ENCODE peak calls at places on chromosomes 12 and 14, in five cellular contexts. Q is BE2C, P is AG09319, O is GM10248, R is GM13977. K is an unnamed sample.

GRCh38 chr12:87939182-87939581 is 90.0 kb downstream of the C12orf50 start:
- DNase-seq in Q (no peak), P (no peak), O (no peak), R (no peak), K (no peak)

GRCh38 chr12:127726928-127727327 is 540.0 kb upstream of the TMEM132C start:
- DNase-seq in Q (no peak), P (no peak), O (no peak), R (no peak), K (no peak)

GRCh38 chr12:67323007-67323406 is 53.8 kb downstream of the CAND1 start:
- DNase-seq in Q (no peak), P (no peak), O (no peak), R (no peak), K (no peak)

GRCh38 chr12:78018146-78018910 is 187.6 kb downstream of the NAV3 start:
- DNase-seq in Q (no peak), P (no peak), O (no peak), R (no peak), K (no peak)

GRCh38 chr14:80850197-80850814 is 91.2 kb downstream of the CEP128 start:
- DNase-seq in Q (no peak), P (peak; percentile 18), O (peak; percentile 7), R (peak; percentile 10), K (peak; percentile 7)

GRCh38 chr14:100278702-100279101 is 27.5 kb downstream of the SLC25A29 start:
- DNase-seq in Q (no peak), P (peak; percentile 20), O (peak; percentile 39), R (peak; percentile 34), K (peak; percentile 41)

GRCh38 chr14:92160619-92161018 is 38.9 kb downstream of the CPSF2 start:
- DNase-seq in Q (no peak), P (peak; percentile 64), O (no peak), R (no peak), K (peak; percentile 81)

GRCh38 chr12:7832059-7832696 is 40.5 kb downstream of the SLC2A14 start:
- DNase-seq in Q (peak; percentile 40), P (peak; percentile 15), O (peak; percentile 68), R (peak; percentile 66), K (peak; percentile 4)

GRCh38 chr12:117013726-117014125 is 85.5 kb downstream of the TESC start:
- DNase-seq in Q (no peak), P (no peak), O (no peak), R (no peak), K (no peak)

GRCh38 chr12:49962861-49963765 is 1.4 kb downstream of the AQP5 start:
- DNase-seq in Q (no peak), P (no peak), O (no peak), R (no peak), K (no peak)

GRCh38 chr12:27229367-27229766 is 14.7 kb upstream of the STK38L start:
- DNase-seq in Q (no peak), P (no peak), O (no peak), R (no peak), K (no peak)

GRCh38 chr14:58829594-58829993 is 191.8 kb downstream of the DACT1 start:
- DNase-seq in Q (no peak), P (no peak), O (no peak), R (no peak), K (no peak)

GRCh38 chr12:102992297-102992696 is 34.8 kb downstream of the ASCL1 start:
- DNase-seq in Q (no peak), P (no peak), O (peak; percentile 17), R (peak; percentile 17), K (no peak)

GRCh38 chr14:50773632-50774541 is 57.1 kb downstream of the NIN start:
- DNase-seq in Q (peak; percentile 66), P (no peak), O (no peak), R (peak; percentile 39), K (no peak)

GRCh38 chr12:57845478-57846284 is 848 bp downstream of the CTDSP2 start:
- DNase-seq in Q (peak; percentile 87), P (no peak), O (peak; percentile 74), R (peak; percentile 84), K (no peak)

GRCh38 chr12:104357431-104357952 is 54.0 kb downstream of the EID3 start:
- DNase-seq in Q (peak; percentile 28), P (no peak), O (no peak), R (no peak), K (no peak)

GRCh38 chr12:53031616-53032015 is 18.2 kb upstream of the TNS2 start:
- DNase-seq in Q (no peak), P (no peak), O (no peak), R (no peak), K (no peak)

GRCh38 chr12:121955258-121956040 is 37.1 kb downstream of the CFAP251 start:
- DNase-seq in Q (no peak), P (no peak), O (no peak), R (no peak), K (no peak)

GRCh38 chr12:100717733-100718067 is 76.9 kb upstream of the ANO4 start:
- DNase-seq in Q (no peak), P (no peak), O (no peak), R (no peak), K (no peak)

GRCh38 chr12:25052191-25053020 is 103.5 kb upstream of the BCAT1 start:
- DNase-seq in Q (no peak), P (no peak), O (peak; percentile 60), R (peak; percentile 44), K (no peak)

GRCh38 chr12:48084066-48084465 is 21.8 kb downstream of the SENP1 start:
- DNase-seq in Q (no peak), P (no peak), O (no peak), R (no peak), K (no peak)

GRCh38 chr12:2057041-2057792 is 4.4 kb downstream of the CACNA1C start:
- DNase-seq in Q (peak; percentile 82), P (no peak), O (peak; percentile 40), R (peak; percentile 51), K (no peak)

GRCh38 chr12:66379613-66380012 is 77.3 kb downstream of the HELB start:
- DNase-seq in Q (no peak), P (no peak), O (no peak), R (no peak), K (no peak)

GRCh38 chr14:96086574-96087077 is 47.5 kb downstream of the C14orf132 start:
- DNase-seq in Q (no peak), P (no peak), O (no peak), R (no peak), K (no peak)
- TF ChIP-seq CTCF in Q (no peak), P (no peak), O (no peak), R (no peak), K (peak; percentile 44)

DNA sequence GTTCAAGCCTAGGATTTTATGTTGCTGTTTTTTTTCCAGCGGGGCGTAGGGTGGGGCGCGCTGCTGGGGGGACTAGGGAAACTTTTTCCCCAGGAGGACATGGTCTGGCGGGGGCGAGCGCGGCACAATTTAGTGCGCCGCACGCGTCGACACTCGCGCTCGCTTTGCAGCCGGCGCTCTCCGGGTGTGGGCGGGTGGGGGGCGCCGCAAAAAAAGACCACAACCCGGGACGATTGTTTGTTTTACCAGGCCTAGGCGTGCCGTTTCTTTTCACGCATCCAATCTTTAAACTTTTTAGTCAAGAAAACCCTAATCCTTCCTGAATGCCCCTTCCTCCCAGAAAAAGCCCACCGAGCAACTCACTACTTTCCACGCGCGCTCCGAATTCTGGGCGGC is 865 bp upstream of the ZFP36L1 start:
- DNase-seq in Q (no peak), P (no peak), O (peak; percentile 39), R (no peak), K (no peak)
- TF ChIP-seq CTCF in Q (no peak), P (no peak), O (no peak), R (no peak), K (no peak)

DNA sequence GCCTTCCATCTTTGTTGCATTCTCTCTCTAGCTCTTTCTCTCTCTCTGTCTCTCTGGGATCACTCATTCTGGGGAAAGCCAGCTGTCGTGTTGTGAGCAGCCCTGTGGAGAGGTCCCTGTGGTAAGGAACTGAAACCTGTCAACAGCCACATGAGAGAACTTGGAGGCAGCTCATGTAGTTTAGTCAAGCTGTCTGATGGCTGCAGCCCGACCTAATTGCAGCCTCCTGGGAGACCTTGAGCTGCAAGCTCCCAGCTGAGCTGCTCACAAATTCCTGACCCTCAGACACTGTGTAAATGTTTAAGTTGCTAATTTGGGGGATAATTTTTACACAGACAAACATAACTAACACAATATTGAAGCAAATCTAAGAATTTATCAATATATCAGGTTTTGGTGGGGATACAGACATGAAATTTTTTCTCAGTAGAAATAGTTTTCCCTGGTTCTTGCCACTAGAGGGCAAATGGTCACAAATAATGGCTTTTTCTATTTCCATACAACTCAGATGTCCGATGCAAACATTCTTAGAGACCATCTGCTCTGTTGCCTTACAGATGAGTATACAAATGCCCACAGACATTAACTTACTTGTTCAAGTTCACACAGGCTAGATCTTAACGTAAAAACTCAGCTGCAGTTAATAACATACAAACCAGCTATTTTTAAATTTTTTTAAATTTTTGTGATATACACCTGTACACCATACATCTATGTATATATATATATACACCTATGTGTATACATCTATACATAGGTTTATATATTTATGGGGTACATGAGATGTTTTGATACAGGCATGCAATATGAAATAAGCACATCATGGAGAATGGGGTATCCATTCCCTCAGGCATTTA is 15.5 kb upstream of the KRR1 start:
- DNase-seq in Q (peak; percentile 23), P (no peak), O (peak; percentile 45), R (peak; percentile 47), K (peak; percentile 7)
- TF ChIP-seq CTCF in Q (peak; percentile 79), P (peak; percentile 56), O (peak; percentile 43), R (peak; percentile 64), K (peak; percentile 56)

DNA sequence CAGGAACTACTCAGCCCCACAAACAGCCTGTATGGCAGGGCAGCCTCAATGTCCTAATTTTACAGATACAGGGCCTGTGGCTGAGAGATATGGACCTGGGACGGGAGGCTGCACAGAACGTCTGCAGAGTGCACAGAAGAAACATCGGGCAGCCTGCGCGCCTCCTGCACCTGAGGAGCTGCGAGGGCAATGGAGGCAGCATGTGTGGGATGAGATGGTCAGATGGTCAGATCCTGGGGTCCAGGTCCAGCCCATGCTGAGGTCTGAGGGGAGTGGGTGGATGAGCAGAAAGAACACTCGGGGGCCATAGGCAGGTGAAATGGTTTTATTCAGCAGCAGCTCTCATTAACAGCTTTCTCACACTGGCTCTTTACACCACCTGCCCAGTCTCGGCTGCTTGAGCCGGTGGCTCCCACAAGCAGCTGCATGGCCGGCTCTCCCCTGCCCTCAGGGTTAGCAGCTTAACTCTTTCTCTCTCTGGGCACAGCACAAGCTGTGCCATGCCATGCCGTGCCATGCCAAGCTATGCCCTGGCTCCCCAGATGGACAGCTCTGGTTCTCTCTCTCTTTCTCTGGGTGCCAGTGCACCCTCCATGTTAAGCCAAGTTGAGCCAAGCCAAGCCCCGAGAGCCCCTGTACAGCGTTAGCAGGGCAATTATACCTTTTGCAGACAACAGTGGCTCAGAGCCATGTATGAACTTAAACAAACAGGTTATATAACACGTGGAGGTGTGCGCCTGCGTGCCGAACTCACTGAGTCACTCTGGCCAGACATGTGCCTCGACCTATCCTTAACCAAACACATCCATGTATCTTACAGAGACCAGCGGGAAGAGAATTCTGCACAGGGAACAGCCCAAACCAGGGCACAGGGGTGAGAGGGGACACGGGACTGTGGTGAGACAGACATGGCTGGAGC is 47.6 kb downstream of the RIMBP2 start:
- DNase-seq in Q (no peak), P (no peak), O (no peak), R (no peak), K (no peak)
- TF ChIP-seq CTCF in Q (no peak), P (no peak), O (no peak), R (no peak), K (no peak)

K was measured in AG09309.